ENCODE peak calls at places on chromosomes 16 and 17, in eight cellular contexts. S is AG04450, N is AG09309, U is AG04449, M is IMR-90, Z is fibroblast of lung, P is HFF-Myc, Y is H1. A is an unnamed sample.

GRCh38 chr16:87956771-87957279 is 5.6 kb downstream of the BANP start:
- DNase-seq in S (no peak), U (no peak), M (peak; percentile 85), P (no peak), Y (no peak), Z (peak; percentile 87), N (no peak), A (peak; percentile 71)

GRCh38 chr17:64378890-64379354 is 11.7 kb downstream of the PECAM1 start:
- DNase-seq in P (no peak), S (no peak), U (no peak), Z (peak; percentile 62), M (no peak), N (no peak), Y (no peak), A (no peak)

GRCh38 chr17:75110307-75110937 is 653 bp downstream of the ARMC7 start:
- DNase-seq in N (no peak), P (no peak), S (no peak), Z (no peak), Y (peak; percentile 77), M (no peak), U (no peak), A (peak; percentile 34)

GRCh38 chr17:10337136-10337535 is 35.7 kb downstream of the MYH13 start:
- DNase-seq in S (no peak), P (no peak), Z (no peak), M (peak; percentile 17), Y (no peak), U (no peak), N (no peak), A (no peak)

GRCh38 chr17:61635913-61636432 is 45.0 kb upstream of the NACA2 start:
- DNase-seq in U (no peak), Y (peak; percentile 66), N (no peak), S (peak; percentile 29), Z (peak; percentile 79), P (peak; percentile 41), M (peak; percentile 66), A (peak; percentile 68)

GRCh38 chr16:58792188-58792587 is 58.1 kb upstream of the GOT2 start:
- DNase-seq in Z (no peak), N (no peak), P (no peak), Y (no peak), M (no peak), S (no peak), U (no peak), A (no peak)

GRCh38 chr17:41223821-41224220 is 2.6 kb upstream of the KRTAP9-2 start:
- DNase-seq in P (no peak), Z (no peak), S (no peak), U (peak; percentile 2), M (peak; percentile 35), Y (no peak), N (peak; percentile 10), A (no peak)

GRCh38 chr16:74305978-74306784 is 9.6 kb downstream of the PSMD7 start:
- DNase-seq in P (no peak), M (no peak), Z (no peak), U (no peak), Y (no peak), N (no peak), S (no peak), A (no peak)

GRCh38 chr16:57469917-57470470 is 7.5 kb downstream of the POLR2C start:
- DNase-seq in Y (no peak), S (no peak), Z (no peak), N (no peak), M (no peak), U (no peak), P (no peak), A (no peak)

GRCh38 chr16:81442909-81443687 is 1.5 kb upstream of the CMIP start:
- DNase-seq in P (no peak), S (no peak), Y (no peak), M (no peak), U (no peak), N (no peak), Z (no peak), A (no peak)

GRCh38 chr17:50112694-50113093 is 17.3 kb downstream of the SAMD14 start:
- DNase-seq in Z (no peak), M (no peak), Y (no peak), N (no peak), U (no peak), P (no peak), S (no peak), A (no peak)

GRCh38 chr16:89557230-89557935 is 3.1 kb upstream of the RPL13 start:
- DNase-seq in P (no peak), N (peak; percentile 5), M (peak; percentile 80), U (peak; percentile 5), Y (peak; percentile 98), Z (peak; percentile 71), S (no peak), A (peak; percentile 82)

GRCh38 chr17:74757931-74758845 is 9.8 kb downstream of the NHERF1 start:
- DNase-seq in Z (peak; percentile 62), S (no peak), P (no peak), N (no peak), U (no peak), Y (no peak), M (no peak), A (peak; percentile 62)

GRCh38 chr16:49492090-49492801 is 118.6 kb downstream of the C16orf78 start:
- DNase-seq in M (no peak), U (no peak), N (no peak), S (no peak), P (no peak), Z (no peak), Y (peak; percentile 92), A (no peak)

DNA sequence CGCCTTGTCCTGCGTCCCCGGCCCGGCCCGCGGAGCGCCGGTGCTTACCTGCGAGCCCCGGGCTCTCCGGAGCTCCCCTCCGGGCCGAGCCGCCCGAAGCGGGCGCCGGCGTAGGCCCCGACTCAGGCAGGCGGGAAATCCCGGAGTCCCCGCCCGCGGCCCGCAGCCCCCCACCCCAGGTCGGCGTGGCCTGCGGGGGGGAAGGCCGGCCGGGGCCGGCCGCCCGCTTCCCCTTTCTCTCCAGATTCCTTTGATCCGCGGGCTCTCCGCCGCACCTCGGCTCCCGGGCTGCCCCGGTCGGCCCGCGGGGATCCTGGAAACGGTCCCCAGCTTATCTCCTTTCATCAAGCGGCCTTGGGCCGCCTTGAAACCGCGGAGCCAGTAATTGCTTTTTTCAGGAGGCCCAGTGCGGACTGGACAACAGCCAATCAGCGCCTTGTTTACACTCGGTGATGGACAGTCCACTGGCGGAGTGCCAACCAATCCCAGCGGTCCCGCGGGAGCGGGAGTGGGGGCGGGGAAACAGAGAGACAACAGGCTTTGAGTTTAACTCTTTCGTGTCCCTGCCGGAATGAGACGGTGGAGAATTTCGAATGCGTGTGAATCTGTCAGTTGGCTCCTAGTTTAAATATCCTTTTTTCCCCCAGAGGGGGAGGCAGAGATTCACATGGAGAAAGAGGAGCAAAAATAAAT is 1.4 kb upstream of the BAHCC1 start:
- DNase-seq in S (peak; percentile 99), P (peak; percentile 100), U (peak; percentile 95), M (peak; percentile 99), Z (peak; percentile 100), N (peak; percentile 97), Y (peak; percentile 98), A (peak; percentile 100)
- TF ChIP-seq CTCF in S (peak; percentile 35), P (peak; percentile 12), U (peak; percentile 6), M (peak; percentile 22), Z (peak; percentile 15), N (no peak), Y (no peak), A (no peak)

DNA sequence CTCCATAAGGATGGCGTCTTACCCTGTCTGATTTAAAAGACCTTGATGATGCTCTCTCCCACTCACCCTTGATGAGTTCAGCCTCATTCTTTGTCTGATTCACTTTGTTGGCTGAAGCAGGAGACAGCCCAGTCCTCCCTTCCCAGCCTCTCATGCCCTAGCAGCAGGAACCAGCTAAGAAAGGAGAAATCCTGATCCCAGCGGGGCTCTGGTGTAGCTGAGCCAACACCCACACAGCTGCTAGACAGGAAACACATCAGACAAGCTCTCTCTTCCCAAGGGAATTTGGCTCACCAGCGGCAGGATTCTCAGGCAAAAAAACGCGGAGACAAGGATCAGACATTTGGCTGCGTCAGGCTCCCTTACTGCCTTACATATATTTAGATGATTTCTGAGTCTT is 211.5 kb downstream of the CDH11 start:
- DNase-seq in N (peak; percentile 45), P (peak; percentile 57), U (peak; percentile 94), Y (no peak), Z (peak; percentile 89), S (peak; percentile 71), M (peak; percentile 96), A (peak; percentile 27)
- H3K4me3 ChIP-seq in N (no peak overlapping the region), P (no peak overlapping the region), U (no peak overlapping the region), Y (no peak overlapping the region), Z (no peak overlapping the region), S (peak overlapping the region; percentile 1), M (no peak overlapping the region), A (no peak overlapping the region)

GRCh38 chr17:76927982-76928381 is 59.8 kb downstream of the MGAT5B start:
- DNase-seq in U (no peak), Y (no peak), Z (no peak), P (no peak), S (no peak), N (no peak), M (no peak), A (no peak)

GRCh38 chr17:76925333-76925935 is 57.2 kb downstream of the MGAT5B start:
- DNase-seq in M (no peak), Y (no peak), P (no peak), U (no peak), S (no peak), Z (no peak), N (no peak), A (no peak)

GRCh38 chr17:76924345-76925332 is 56.4 kb downstream of the MGAT5B start:
- DNase-seq in Z (no peak), P (no peak), M (no peak), S (no peak), U (no peak), Y (no peak), N (no peak), A (no peak)

GRCh38 chr17:76927577-76927976 is 59.4 kb downstream of the MGAT5B start:
- DNase-seq in P (no peak), Z (no peak), M (no peak), Y (no peak), S (no peak), U (no peak), N (no peak), A (no peak)

DNA sequence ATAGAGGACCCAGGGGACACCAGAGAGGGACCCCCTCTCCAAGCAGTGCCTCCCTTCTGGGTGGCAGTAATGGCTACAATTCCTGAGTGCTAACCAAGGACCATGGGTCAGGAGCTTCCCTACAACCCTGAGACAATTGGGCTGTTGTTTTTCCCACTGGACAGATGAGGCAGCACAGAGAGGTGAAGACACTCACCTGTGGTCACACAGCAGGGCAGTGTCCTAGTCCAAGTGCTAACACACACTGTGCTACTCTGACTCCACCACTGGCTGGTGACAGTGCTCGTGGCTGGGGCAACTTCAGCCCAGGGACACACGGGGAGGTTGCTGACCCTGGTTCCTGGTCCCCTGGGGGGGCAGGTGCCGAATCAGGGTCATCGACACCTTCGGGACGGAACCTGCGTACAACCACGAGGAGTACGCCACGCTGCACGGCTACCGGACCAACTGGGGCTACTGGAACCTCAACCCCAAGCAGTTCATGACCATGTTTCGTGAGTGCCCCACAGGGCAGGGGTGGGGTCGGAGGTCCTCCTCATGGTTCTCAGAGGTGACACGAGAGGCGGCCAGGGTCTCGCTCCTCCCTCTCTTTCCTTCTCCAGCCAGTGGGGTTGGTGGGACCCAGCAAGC is 58.1 kb downstream of the MGAT5B start:
- DNase-seq in Z (no peak), U (no peak), N (no peak), M (no peak), P (no peak), S (no peak), Y (no peak), A (no peak)
- TF ChIP-seq CTCF in Z (no peak), U (no peak), N (no peak), M (no peak), P (no peak), S (no peak), Y (no peak), A (no peak)

DNA sequence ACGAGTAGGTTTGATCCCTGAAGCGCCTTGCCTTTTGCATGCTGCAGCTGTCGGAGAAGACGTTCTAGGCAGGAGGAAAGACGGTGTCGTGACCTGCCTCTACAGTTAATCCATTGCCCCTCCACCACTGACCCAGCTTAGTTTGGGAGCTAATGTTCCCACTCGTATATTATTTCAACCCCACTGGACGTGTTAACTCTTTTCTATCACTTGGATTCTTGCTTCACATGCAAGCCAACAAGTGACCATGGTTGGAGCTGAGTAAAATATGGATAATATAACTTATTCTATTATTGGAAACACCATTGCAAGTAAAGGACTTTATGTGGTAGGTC is 681 bp downstream of the CALCOCO2 start:
- DNase-seq in M (no peak), S (no peak), Y (no peak), U (no peak), P (no peak), N (no peak), Z (no peak), A (no peak)
- H3K4me3 ChIP-seq in M (peak overlapping the region; percentile 95), S (peak overlapping the region; percentile 95), Y (peak overlapping the region; percentile 80), U (peak overlapping the region; percentile 100), P (peak overlapping the region; percentile 86), N (peak overlapping the region; percentile 60), Z (peak overlapping the region; percentile 92), A (peak overlapping the region; percentile 84)